ENCODE peak calls at places on chromosomes 1 and 21, in seven cellular contexts. Y, U, C, A, D, I and H are unnamed samples. For H3K27me3 and H3K4me1, the result is how much of the 10 kb centered on the place peaks cover.

GRCh38 chr1:90706437-90707362 is 10.4 kb downstream of the BARHL2 start:
- DNase-seq in Y (no peak), U (no peak), C (no peak), A (peak), D (no peak), I (peak), H (no peak)

GRCh38 chr1:97277891-97278662 is 556.5 kb downstream of the PTBP2 start:
- DNase-seq in Y (peak), U (no peak), C (no peak), A (no peak), D (peak), I (no peak), H (no peak)

GRCh38 chr1:184610872-184611614 is 143.6 kb downstream of the EDEM3 start:
- DNase-seq in Y (no peak), U (no peak), C (peak), A (no peak), D (no peak), I (no peak), H (no peak)

GRCh38 chr1:216604771-216605170 is 118.5 kb downstream of the ESRRG start:
- DNase-seq in Y (no peak), U (no peak), C (no peak), A (no peak), D (no peak), I (no peak), H (no peak)

GRCh38 chr1:114105401-114105979 is 48.2 kb downstream of the SYT6 start:
- DNase-seq in Y (no peak), U (no peak), C (no peak), A (no peak), D (no peak), I (no peak), H (no peak)

GRCh38 chr1:24938276-24938675 is 8.2 kb upstream of the RUNX3 start:
- DNase-seq in Y (no peak), U (no peak), C (no peak), A (no peak), D (no peak), I (no peak), H (no peak)

GRCh38 chr1:46547481-46548383 is 3.7 kb downstream of the KNCN start:
- DNase-seq in Y (peak), U (peak), C (no peak), A (no peak), D (peak), I (no peak), H (peak)

GRCh38 chr1:33524586-33524985 is 52.1 kb downstream of the ZSCAN20 start:
- DNase-seq in Y (no peak), U (no peak), C (no peak), A (no peak), D (no peak), I (no peak), H (no peak)

GRCh38 chr1:63774617-63775417 is 1.0 kb downstream of the ROR1 start:
- DNase-seq in Y (no peak), U (no peak), C (peak), A (peak), D (peak), I (peak), H (peak)

GRCh38 chr1:116284819-116285390 is 88.1 kb upstream of the ATP1A1 start:
- DNase-seq in Y (no peak), U (no peak), C (no peak), A (no peak), D (no peak), I (no peak), H (no peak)

GRCh38 chr1:203378529-203379271 is 27.8 kb upstream of the FMOD start:
- DNase-seq in Y (no peak), U (peak), C (peak), A (no peak), D (no peak), I (no peak), H (no peak)

GRCh38 chr1:94154989-94155388 is 34.0 kb upstream of the ABCA4 start:
- DNase-seq in Y (no peak), U (no peak), C (no peak), A (no peak), D (no peak), I (no peak), H (no peak)

GRCh38 chr1:170929835-170930554 is 5.3 kb upstream of the MROH9 start:
- DNase-seq in Y (peak), U (peak), C (peak), A (no peak), D (peak), I (peak), H (no peak)

GRCh38 chr1:56409112-56409691 is 170.2 kb downstream of the PLPP3 start:
- DNase-seq in Y (peak), U (peak), C (no peak), A (peak), D (peak), I (peak), H (peak)

GRCh38 chr1:15411593-15412487 is 2.2 kb downstream of the EFHD2 start:
- DNase-seq in Y (no peak), U (peak), C (no peak), A (no peak), D (peak), I (no peak), H (no peak)

GRCh38 chr1:77056525-77056924 is 162.7 kb downstream of the PIGK start:
- DNase-seq in Y (no peak), U (no peak), C (no peak), A (no peak), D (no peak), I (no peak), H (no peak)

GRCh38 chr1:5639323-5639722 is 352.9 kb downstream of the NPHP4 start:
- DNase-seq in Y (no peak), U (no peak), C (no peak), A (no peak), D (no peak), I (peak), H (no peak)

GRCh38 chr1:89669445-89669844 is 36.5 kb downstream of the LRRC8C start:
- DNase-seq in Y (no peak), U (peak), C (no peak), A (no peak), D (no peak), I (no peak), H (no peak)

GRCh38 chr1:58755468-58755872 is 28.4 kb downstream of the JUN start:
- DNase-seq in Y (peak), U (no peak), C (peak), A (no peak), D (peak), I (no peak), H (no peak)

GRCh38 chr1:208834346-208835081 is 590.3 kb upstream of the PLXNA2 start:
- DNase-seq in Y (no peak), U (no peak), C (no peak), A (no peak), D (no peak), I (no peak), H (no peak)

GRCh38 chr1:102588536-102588935 is 519.8 kb downstream of the COL11A1 start:
- DNase-seq in Y (no peak), U (no peak), C (no peak), A (no peak), D (no peak), I (no peak), H (no peak)

GRCh38 chr1:41901551-41901950 is 17.2 kb downstream of the HIVEP3 start:
- DNase-seq in Y (no peak), U (no peak), C (no peak), A (no peak), D (no peak), I (no peak), H (no peak)

GRCh38 chr1:91846007-91846620 is 39.8 kb downstream of the TGFBR3 start:
- DNase-seq in Y (no peak), U (no peak), C (peak), A (no peak), D (peak), I (no peak), H (no peak)

GRCh38 chr1:212685429-212685828 is 14.2 kb downstream of the BATF3 start:
- DNase-seq in Y (no peak), U (no peak), C (no peak), A (peak), D (no peak), I (peak), H (no peak)

GRCh38 chr1:209751627-209752231 is 4.1 kb upstream of the TRAF3IP3 start:
- DNase-seq in Y (no peak), U (no peak), C (no peak), A (no peak), D (no peak), I (no peak), H (no peak)

GRCh38 chr1:248670003-248670402 is 14.7 kb upstream of the OR2T27 start:
- DNase-seq in Y (peak), U (no peak), C (no peak), A (no peak), D (no peak), I (no peak), H (no peak)

GRCh38 chr21:25369524-25370300 is 237.6 kb downstream of the MRPL39 start:
- DNase-seq in Y (no peak), U (no peak), C (no peak), A (no peak), D (no peak), I (no peak), H (no peak)

GRCh38 chr1:23908453-23909341 is 4.5 kb downstream of the CNR2 start:
- DNase-seq in Y (no peak), U (peak), C (no peak), A (no peak), D (no peak), I (no peak), H (no peak)

GRCh38 chr1:119648620-119649004 is 546 bp upstream of the ZNF697 start:
- DNase-seq in Y (no peak), U (no peak), C (peak), A (no peak), D (no peak), I (no peak), H (no peak)

GRCh38 chr1:166814611-166815010 is 24.7 kb upstream of the POGK start:
- DNase-seq in Y (no peak), U (no peak), C (no peak), A (no peak), D (no peak), I (no peak), H (no peak)

GRCh38 chr1:96424882-96425281 is 296.7 kb upstream of the PTBP2 start:
- DNase-seq in Y (no peak), U (no peak), C (no peak), A (no peak), D (no peak), I (no peak), H (no peak)

GRCh38 chr1:201774983-201775344 is 54.0 kb upstream of the IPO9 start:
- DNase-seq in Y (no peak), U (no peak), C (no peak), A (no peak), D (no peak), I (no peak), H (no peak)

GRCh38 chr21:39885119-39885848 is 18.0 kb downstream of the PCP4 start:
- DNase-seq in Y (no peak), U (no peak), C (peak), A (no peak), D (no peak), I (no peak), H (no peak)

GRCh38 chr1:54053745-54054437 is 483 bp downstream of the TCEANC2 start:
- DNase-seq in Y (no peak), U (peak), C (no peak), A (no peak), D (no peak), I (no peak), H (peak)

GRCh38 chr21:45108034-45108790 is 33.8 kb downstream of the ADARB1 start:
- DNase-seq in Y (no peak), U (no peak), C (no peak), A (no peak), D (no peak), I (no peak), H (no peak)

GRCh38 chr1:155514582-155515187 is 47.9 kb downstream of the ASH1L start:
- DNase-seq in Y (no peak), U (no peak), C (no peak), A (no peak), D (no peak), I (no peak), H (no peak)

GRCh38 chr21:38221594-38221993 is 35.2 kb upstream of the KCNJ15 start:
- DNase-seq in Y (no peak), U (no peak), C (no peak), A (no peak), D (no peak), I (no peak), H (no peak)

GRCh38 chr21:28069446-28069845 is 923.2 kb downstream of the LTN1 start:
- DNase-seq in Y (no peak), U (no peak), C (no peak), A (no peak), D (no peak), I (peak), H (no peak)

GRCh38 chr1:228141871-228142615 is 2.0 kb downstream of the GUK1 start:
- DNase-seq in Y (no peak), U (no peak), C (peak), A (no peak), D (peak), I (no peak), H (no peak)

DNA sequence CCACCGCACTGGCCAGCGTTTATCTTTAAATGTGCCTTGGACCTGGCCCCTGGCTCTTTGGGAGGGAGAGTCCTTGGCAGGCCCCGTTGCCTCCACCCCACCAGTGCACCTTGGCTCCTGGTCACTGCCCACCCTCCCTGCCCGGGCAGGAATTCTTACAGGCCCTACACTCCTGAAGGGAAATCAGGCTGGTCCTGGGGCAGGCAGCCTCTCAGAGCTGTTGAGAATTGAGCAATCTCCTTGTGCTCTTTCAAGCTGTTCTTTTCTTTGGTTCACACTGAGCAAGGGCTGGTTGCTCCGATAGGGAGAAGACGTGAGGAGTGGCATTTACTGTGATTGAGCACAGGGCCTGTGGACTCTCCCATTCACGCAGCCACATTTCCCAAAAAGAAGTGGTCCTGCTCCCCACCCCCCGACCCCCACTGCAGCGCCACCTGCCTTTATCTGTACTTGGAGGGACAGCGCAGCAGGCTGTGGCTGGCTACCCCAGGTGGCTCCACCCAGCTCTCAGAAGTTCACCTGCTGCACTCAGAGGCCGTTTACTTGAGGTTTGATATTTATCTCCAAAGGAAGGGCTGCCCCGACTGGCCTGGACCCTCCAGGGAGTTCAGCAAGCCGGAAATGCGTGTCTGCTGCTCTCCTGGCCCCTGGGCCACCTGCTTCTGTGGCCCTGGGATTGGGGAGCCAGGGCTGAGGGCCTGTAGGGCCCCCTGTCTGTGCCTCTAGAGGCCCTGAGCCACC is 47.8 kb downstream of the SKI start:
- DNase-seq in Y (no peak), U (no peak), C (peak), A (no peak), D (peak), I (peak), H (peak)
- H3K27me3 ChIP-seq in Y (under half), U (under half), C (under half), A (under half), D (under half), I (under half), H (under half)

DNA sequence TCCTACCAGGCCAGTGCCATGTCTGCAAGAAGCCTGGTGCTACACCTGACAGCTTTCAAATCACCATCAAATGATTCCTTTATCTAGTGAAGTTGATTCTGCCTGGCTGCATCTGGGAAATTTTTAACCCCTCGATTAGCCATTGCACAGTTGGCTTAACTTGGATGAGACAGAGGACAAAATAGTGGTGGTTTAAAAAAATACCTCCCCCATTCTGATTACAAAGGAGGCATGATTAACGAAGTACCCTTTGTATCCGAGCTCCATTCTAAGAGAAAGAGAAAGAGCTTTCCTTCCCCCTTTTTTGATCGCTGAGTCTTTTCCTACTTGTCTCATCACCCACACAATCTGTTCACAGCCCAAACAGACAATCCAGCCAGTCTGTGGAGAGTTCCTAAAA is 20.5 kb downstream of the WLS start:
- DNase-seq in Y (no peak), U (no peak), C (no peak), A (no peak), D (no peak), I (no peak), H (no peak)
- H3K4me1 ChIP-seq in Y (under half), U (under half), C (under half), A (under half), D (under half), I (under half), H (under half)

GRCh38 chr1:220889848-220890287 is 10.6 kb downstream of the HLX start:
- DNase-seq in Y (no peak), U (no peak), C (no peak), A (no peak), D (no peak), I (no peak), H (no peak)
- H3K27me3 ChIP-seq in Y (under half), U (under half), C (under half), A (half or more), D (under half), I (half or more), H (under half)

DNA sequence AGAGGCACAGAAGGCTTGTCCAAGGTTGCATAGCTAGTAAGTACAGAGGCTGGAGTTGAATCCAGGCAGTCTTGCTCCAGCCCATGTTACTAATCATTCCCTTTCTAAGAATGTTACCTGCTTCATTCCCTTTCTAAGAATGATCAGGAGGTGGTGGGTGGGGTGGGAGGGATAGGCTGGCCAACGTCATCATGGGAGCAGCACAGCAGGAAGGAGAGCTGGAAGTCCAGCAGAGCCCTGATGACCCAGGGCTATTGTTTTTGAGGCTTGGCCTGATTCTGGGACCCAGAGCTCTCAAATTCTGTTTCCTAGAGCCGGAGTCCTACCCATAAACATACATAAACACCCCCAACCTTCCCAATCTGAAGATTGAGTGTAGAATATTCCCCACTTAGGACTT is 11.8 kb upstream of the CSF1 start:
- DNase-seq in Y (no peak), U (no peak), C (no peak), A (no peak), D (no peak), I (no peak), H (no peak)
- H3K4me1 ChIP-seq in Y (under half), U (under half), C (under half), A (under half), D (under half), I (under half), H (under half)

GRCh38 chr1:11354893-11355593 is 82.0 kb downstream of the UBIAD1 start:
- DNase-seq in Y (no peak), U (no peak), C (no peak), A (peak), D (no peak), I (no peak), H (no peak)

GRCh38 chr1:11352058-11352715 is 79.2 kb downstream of the UBIAD1 start:
- DNase-seq in Y (no peak), U (no peak), C (no peak), A (no peak), D (no peak), I (no peak), H (no peak)

GRCh38 chr1:11355594-11356467 is 82.8 kb downstream of the UBIAD1 start:
- DNase-seq in Y (no peak), U (no peak), C (no peak), A (peak), D (no peak), I (peak), H (no peak)

GRCh38 chr1:11350265-11350664 is 77.3 kb downstream of the UBIAD1 start:
- DNase-seq in Y (no peak), U (no peak), C (no peak), A (no peak), D (no peak), I (no peak), H (no peak)
- H3K27me3 ChIP-seq in Y (under half), U (under half), C (under half), A (under half), D (under half), I (under half), H (under half)

DNA sequence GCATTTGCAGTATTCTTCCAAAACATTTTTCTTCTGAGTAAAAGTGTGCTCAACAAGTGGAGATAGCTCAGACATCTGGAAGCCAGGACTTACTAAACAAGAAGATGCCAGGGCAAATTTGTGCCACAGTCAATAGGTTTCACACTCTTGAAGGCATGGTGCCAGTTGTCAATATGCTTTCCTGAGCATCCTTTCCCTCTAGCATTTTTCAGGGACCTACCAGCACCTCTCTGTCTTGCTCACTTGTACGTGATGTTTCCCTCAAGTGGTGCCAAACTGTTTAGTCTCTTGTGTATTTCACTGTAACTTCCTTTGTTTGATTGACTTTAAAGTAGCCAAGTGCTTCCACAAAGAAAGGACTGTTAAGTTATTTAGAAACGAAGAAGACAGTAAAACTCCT is 194.0 kb upstream of the SGIP1 start:
- DNase-seq in Y (no peak), U (no peak), C (no peak), A (no peak), D (no peak), I (no peak), H (no peak)
- H3K4me1 ChIP-seq in Y (half or more), U (half or more), C (under half), A (under half), D (under half), I (under half), H (under half)

DNA sequence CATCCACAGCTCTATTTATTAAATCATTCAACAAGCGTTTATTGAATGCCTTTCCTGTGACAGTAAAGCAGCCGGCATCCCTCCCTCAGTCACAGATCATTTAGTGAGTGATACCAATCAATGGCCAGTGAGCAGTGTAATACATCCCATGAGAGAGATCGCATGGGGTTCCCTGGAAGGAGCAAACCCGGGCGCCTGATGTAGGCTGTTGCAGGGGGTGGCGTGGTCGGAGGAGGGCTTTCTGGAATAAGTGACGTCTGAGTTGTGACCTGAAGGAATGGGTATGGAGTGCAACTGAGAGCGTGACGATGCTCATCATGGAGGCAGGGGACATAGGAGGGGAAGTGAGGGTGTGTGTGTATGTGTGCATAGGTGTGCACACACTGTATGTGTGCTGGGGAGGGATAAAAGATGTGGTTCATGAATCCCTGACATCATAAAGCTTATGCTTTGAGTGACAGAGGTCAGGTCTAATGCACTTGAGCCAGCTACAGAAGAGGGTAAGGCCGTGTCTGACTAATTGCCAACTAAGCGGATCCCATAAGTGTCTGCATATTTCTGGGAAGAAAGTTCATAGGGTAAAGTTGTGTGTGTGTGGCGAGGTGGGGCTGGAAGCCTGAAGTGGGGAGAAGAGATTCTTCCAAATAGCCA is 6.5 kb downstream of the FCMR start:
- DNase-seq in Y (no peak), U (no peak), C (no peak), A (no peak), D (no peak), I (no peak), H (no peak)
- H3K27me3 ChIP-seq in Y (under half), U (under half), C (under half), A (under half), D (under half), I (under half), H (under half)

GRCh38 chr1:11788549-11789053 is 17.2 kb downstream of the MTHFR start:
- DNase-seq in Y (no peak), U (no peak), C (no peak), A (no peak), D (no peak), I (no peak), H (no peak)
- H3K4me1 ChIP-seq in Y (half or more), U (under half), C (under half), A (under half), D (under half), I (under half), H (under half)